ENCODE peak calls at places on chromosomes 11 and 22, in six cellular contexts. Z is HepG2, S is mammary epithelial cell, E is adipocyte, M is HCT116, N is colonic mucosa. W is an unnamed sample.
A peak's percentile ranks its signal among the peaks of the same experiment; 100 is the strongest.

GRCh38 chr11:44530413-44531115 is 34.9 kb upstream of the CD82 start:
- DNase-seq in Z (no peak), S (no peak), E (no peak), M (no peak), N (no peak), W (no peak)

GRCh38 chr22:36546932-36547331 is 18.0 kb upstream of the EIF3D start:
- DNase-seq in Z (peak; percentile 9), S (peak; percentile 81), E (peak; percentile 47), M (peak; percentile 35), N (no peak), W (no peak)

GRCh38 chr11:84390441-84391078 is 1104.4 kb upstream of the CCDC90B start:
- DNase-seq in Z (no peak), S (peak; percentile 0), E (no peak), M (no peak), N (no peak), W (no peak)

GRCh38 chr11:126586303-126586627 is 230.8 kb downstream of the ST3GAL4 start:
- DNase-seq in Z (no peak), S (no peak), E (peak; percentile 12), M (no peak), N (no peak), W (no peak)

GRCh38 chr11:119389611-119390254 is 8.2 kb upstream of the USP2 start:
- DNase-seq in Z (no peak), S (no peak), E (no peak), M (no peak), N (no peak), W (no peak)

GRCh38 chr11:2520736-2521035 is 75.9 kb downstream of the KCNQ1 start:
- DNase-seq in Z (no peak), S (no peak), E (no peak), M (no peak), N (peak; percentile 13), W (no peak)

GRCh38 chr22:40405178-40406062 is 35.0 kb downstream of the SGSM3 start:
- DNase-seq in Z (no peak), S (no peak), E (no peak), M (no peak), N (no peak), W (no peak)

GRCh38 chr22:17951315-17951714 is 73.0 kb downstream of the MICAL3 start:
- DNase-seq in Z (peak; percentile 50), S (no peak), E (no peak), M (no peak), N (no peak), W (no peak)

GRCh38 chr11:1480555-1481482 is 5.8 kb downstream of the MOB2 start:
- DNase-seq in Z (no peak), S (no peak), E (no peak), M (no peak), N (no peak), W (peak; percentile 69)

GRCh38 chr11:115446214-115446613 is 58.0 kb downstream of the CADM1 start:
- DNase-seq in Z (no peak), S (no peak), E (no peak), M (no peak), N (no peak), W (no peak)

GRCh38 chr22:49211176-49211575 is 616.5 kb downstream of the BRD1 start:
- DNase-seq in Z (no peak), S (no peak), E (no peak), M (no peak), N (no peak), W (peak; percentile 43)
- H3K9me3 ChIP-seq in Z (no peaks in the 10 kb centered on the region), S (peaks cover 65% of the 10 kb centered on the region), E (peaks cover 3% of the 10 kb centered on the region), M (no peaks in the 10 kb centered on the region), N (no peaks in the 10 kb centered on the region), W (no peaks in the 10 kb centered on the region)

DNA sequence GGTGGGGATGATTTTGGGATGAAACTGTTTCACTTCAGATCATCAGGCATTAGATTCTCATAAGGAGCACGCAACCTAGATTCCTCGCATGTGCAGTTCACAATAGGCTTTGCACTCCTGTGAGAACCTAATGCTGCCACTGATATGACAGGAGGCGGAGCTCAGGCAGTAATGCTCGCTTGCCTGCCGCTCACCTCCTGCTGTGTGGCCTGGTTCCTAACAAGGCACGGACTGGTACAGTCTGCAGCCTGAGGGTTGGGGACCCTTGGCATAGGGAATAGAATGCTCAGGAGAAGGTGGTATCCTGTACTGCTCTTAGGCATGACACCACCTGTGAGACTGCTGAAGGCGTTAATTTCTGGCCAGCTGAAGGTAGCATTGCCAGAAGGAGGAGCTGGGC is 47.0 kb downstream of the STIM1 start:
- DNase-seq in Z (no peak), S (no peak), E (no peak), M (no peak), N (no peak), W (no peak)
- H3K4me1 ChIP-seq in Z (peaks cover 63% of the 10 kb centered on the region), S (peaks cover 46% of the 10 kb centered on the region), E (peaks cover 45% of the 10 kb centered on the region), M (peaks cover 16% of the 10 kb centered on the region), N (peaks cover 19% of the 10 kb centered on the region), W (no peaks in the 10 kb centered on the region)

GRCh38 chr11:74639533-74639932 is 47.2 kb downstream of the POLD3 start:
- DNase-seq in Z (no peak), S (no peak), E (no peak), M (no peak), N (no peak), W (no peak)

GRCh38 chr11:74641289-74641688 is 48.9 kb downstream of the POLD3 start:
- DNase-seq in Z (no peak), S (no peak), E (no peak), M (no peak), N (no peak), W (no peak)

GRCh38 chr11:74634537-74634936 is 42.2 kb downstream of the POLD3 start:
- DNase-seq in Z (peak; percentile 18), S (peak; percentile 93), E (peak; percentile 27), M (peak; percentile 71), N (peak; percentile 39), W (no peak)

GRCh38 chr11:74633406-74634393 is 41.3 kb downstream of the POLD3 start:
- DNase-seq in Z (no peak), S (no peak), E (no peak), M (no peak), N (no peak), W (no peak)

DNA sequence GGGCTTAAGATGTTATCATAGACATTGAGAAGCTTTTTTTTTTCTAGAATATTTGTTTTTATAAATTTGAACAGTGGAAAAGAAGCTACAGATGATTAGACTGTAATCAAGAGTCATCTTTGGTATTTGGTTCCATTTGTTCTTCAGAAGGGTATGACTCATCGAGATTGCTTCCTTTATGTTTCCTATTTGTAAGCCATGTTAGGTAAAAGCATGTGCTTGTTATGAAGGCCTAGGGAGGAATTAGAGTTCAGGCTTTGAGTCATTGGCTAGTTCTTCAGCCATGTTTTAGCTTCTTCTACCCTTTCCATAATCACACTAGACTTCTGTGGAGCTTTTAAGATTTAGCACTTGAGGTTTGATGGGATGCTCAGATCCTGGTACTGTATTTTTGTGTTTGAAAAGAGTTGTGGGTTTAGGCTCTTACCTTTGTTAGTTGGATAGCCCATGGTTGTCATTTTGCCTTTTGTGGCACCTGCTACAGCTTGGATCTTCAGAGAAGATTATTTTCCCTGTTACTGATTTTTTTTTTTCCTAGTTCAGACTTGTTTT is 44.3 kb downstream of the POLD3 start:
- DNase-seq in Z (no peak), S (peak; percentile 82), E (peak; percentile 77), M (peak; percentile 22), N (no peak), W (no peak)
- H3K9ac ChIP-seq in Z (no peak overlapping the region), S (no peak overlapping the region), E (no peak overlapping the region), M (no peak overlapping the region), N (no peak overlapping the region), W (no peak overlapping the region)

GRCh38 chr11:117084992-117085391 is 13.2 kb downstream of the SIK3 start:
- DNase-seq in Z (no peak), S (no peak), E (peak; percentile 39), M (no peak), N (no peak), W (no peak)
- H3K9me3 ChIP-seq in Z (no peaks in the 10 kb centered on the region), S (no peaks in the 10 kb centered on the region), E (no peaks in the 10 kb centered on the region), M (no peaks in the 10 kb centered on the region), N (no peaks in the 10 kb centered on the region), W (no peaks in the 10 kb centered on the region)

GRCh38 chr11:74005721-74006517 is 3.0 kb downstream of the UCP3 start:
- DNase-seq in Z (no peak), S (no peak), E (no peak), M (no peak), N (no peak), W (no peak)
- H3K4me1 ChIP-seq in Z (peaks cover 48% of the 10 kb centered on the region), S (no peaks in the 10 kb centered on the region), E (peaks cover 22% of the 10 kb centered on the region), M (no peaks in the 10 kb centered on the region), N (no peaks in the 10 kb centered on the region), W (peaks cover 5% of the 10 kb centered on the region)